ENCODE peak calls at places on chromosomes 3 and 15, in eight cellular contexts. One of them, this sample, is unnamed.

GRCh38 chr3:189638276-189639031 is 7.3 kb downstream of the TP63 start:
- DNase-seq in HCT116: no peak
- DNase-seq in activated CD8-positive, alpha-beta memory T cell treated with anti-CD3 and anti-CD28 coated beads, Interleukin-2, amount 10 ng/mL, durations not matched to agents 7 days and 5 days: no peak
- DNase-seq in NCI-H2029: no peak
- DNase-seq in tibial nerve: no peak
- DNase-seq in CD4-positive, alpha-beta T cell: no peak
- DNase-seq in SHP77: no peak
- DNase-seq in endothelial cell: no peak
- DNase-seq in this sample: no peak

GRCh38 chr3:142211034-142211433 is 14.4 kb downstream of the GK5 start:
- DNase-seq in HCT116: no peak
- DNase-seq in activated CD8-positive, alpha-beta memory T cell treated with anti-CD3 and anti-CD28 coated beads, Interleukin-2, amount 10 ng/mL, durations not matched to agents 7 days and 5 days: no peak
- DNase-seq in NCI-H2029: no peak
- DNase-seq in tibial nerve: no peak
- DNase-seq in CD4-positive, alpha-beta T cell: no peak
- DNase-seq in SHP77: no peak
- DNase-seq in endothelial cell: peak
- DNase-seq in this sample: peak

GRCh38 chr3:114221165-114221880 is 16.1 kb downstream of the ZNF80 start:
- DNase-seq in HCT116: no peak
- DNase-seq in activated CD8-positive, alpha-beta memory T cell treated with anti-CD3 and anti-CD28 coated beads, Interleukin-2, amount 10 ng/mL, durations not matched to agents 7 days and 5 days: peak
- DNase-seq in NCI-H2029: no peak
- DNase-seq in tibial nerve: no peak
- DNase-seq in CD4-positive, alpha-beta T cell: peak
- DNase-seq in SHP77: no peak
- DNase-seq in endothelial cell: no peak
- DNase-seq in this sample: no peak

GRCh38 chr15:97903560-97904195 is 56.8 kb upstream of the ARRDC4 start:
- DNase-seq in HCT116: no peak
- DNase-seq in activated CD8-positive, alpha-beta memory T cell treated with anti-CD3 and anti-CD28 coated beads, Interleukin-2, amount 10 ng/mL, durations not matched to agents 7 days and 5 days: no peak
- DNase-seq in NCI-H2029: no peak
- DNase-seq in tibial nerve: no peak
- DNase-seq in CD4-positive, alpha-beta T cell: no peak
- DNase-seq in SHP77: no peak
- DNase-seq in endothelial cell: no peak
- DNase-seq in this sample: no peak

GRCh38 chr3:126197854-126198584 is 17.6 kb upstream of the ALDH1L1 start:
- DNase-seq in HCT116: peak
- DNase-seq in activated CD8-positive, alpha-beta memory T cell treated with anti-CD3 and anti-CD28 coated beads, Interleukin-2, amount 10 ng/mL, durations not matched to agents 7 days and 5 days: peak
- DNase-seq in NCI-H2029: peak
- DNase-seq in tibial nerve: peak
- DNase-seq in CD4-positive, alpha-beta T cell: peak
- DNase-seq in SHP77: peak
- DNase-seq in endothelial cell: peak
- DNase-seq in this sample: peak

GRCh38 chr3:111831840-111832239 is 27.2 kb upstream of the PHLDB2 start:
- DNase-seq in HCT116: no peak
- DNase-seq in activated CD8-positive, alpha-beta memory T cell treated with anti-CD3 and anti-CD28 coated beads, Interleukin-2, amount 10 ng/mL, durations not matched to agents 7 days and 5 days: peak
- DNase-seq in NCI-H2029: no peak
- DNase-seq in tibial nerve: no peak
- DNase-seq in CD4-positive, alpha-beta T cell: no peak
- DNase-seq in SHP77: no peak
- DNase-seq in endothelial cell: no peak
- DNase-seq in this sample: no peak

GRCh38 chr3:112675349-112675748 is 34.4 kb upstream of the CCDC80 start:
- DNase-seq in HCT116: no peak
- DNase-seq in activated CD8-positive, alpha-beta memory T cell treated with anti-CD3 and anti-CD28 coated beads, Interleukin-2, amount 10 ng/mL, durations not matched to agents 7 days and 5 days: no peak
- DNase-seq in NCI-H2029: no peak
- DNase-seq in tibial nerve: peak
- DNase-seq in CD4-positive, alpha-beta T cell: no peak
- DNase-seq in SHP77: no peak
- DNase-seq in endothelial cell: no peak
- DNase-seq in this sample: no peak

GRCh38 chr3:170709046-170709445 is 123.2 kb upstream of the SLC7A14 start:
- DNase-seq in HCT116: no peak
- DNase-seq in activated CD8-positive, alpha-beta memory T cell treated with anti-CD3 and anti-CD28 coated beads, Interleukin-2, amount 10 ng/mL, durations not matched to agents 7 days and 5 days: no peak
- DNase-seq in NCI-H2029: no peak
- DNase-seq in tibial nerve: no peak
- DNase-seq in CD4-positive, alpha-beta T cell: no peak
- DNase-seq in SHP77: no peak
- DNase-seq in endothelial cell: no peak
- DNase-seq in this sample: no peak

GRCh38 chr3:32303051-32303786 is 64.7 kb downstream of the CMTM8 start:
- DNase-seq in HCT116: no peak
- DNase-seq in activated CD8-positive, alpha-beta memory T cell treated with anti-CD3 and anti-CD28 coated beads, Interleukin-2, amount 10 ng/mL, durations not matched to agents 7 days and 5 days: no peak
- DNase-seq in NCI-H2029: no peak
- DNase-seq in tibial nerve: no peak
- DNase-seq in CD4-positive, alpha-beta T cell: no peak
- DNase-seq in SHP77: no peak
- DNase-seq in endothelial cell: no peak
- DNase-seq in this sample: no peak

GRCh38 chr3:77489216-77489615 is 449.3 kb downstream of the ROBO2 start:
- DNase-seq in HCT116: no peak
- DNase-seq in activated CD8-positive, alpha-beta memory T cell treated with anti-CD3 and anti-CD28 coated beads, Interleukin-2, amount 10 ng/mL, durations not matched to agents 7 days and 5 days: no peak
- DNase-seq in NCI-H2029: no peak
- DNase-seq in tibial nerve: no peak
- DNase-seq in CD4-positive, alpha-beta T cell: no peak
- DNase-seq in SHP77: no peak
- DNase-seq in endothelial cell: no peak
- DNase-seq in this sample: no peak

GRCh38 chr15:53414167-53414566 is 345.3 kb downstream of the WDR72 start:
- DNase-seq in HCT116: no peak
- DNase-seq in activated CD8-positive, alpha-beta memory T cell treated with anti-CD3 and anti-CD28 coated beads, Interleukin-2, amount 10 ng/mL, durations not matched to agents 7 days and 5 days: no peak
- DNase-seq in NCI-H2029: no peak
- DNase-seq in tibial nerve: no peak
- DNase-seq in CD4-positive, alpha-beta T cell: no peak
- DNase-seq in SHP77: no peak
- DNase-seq in endothelial cell: no peak
- DNase-seq in this sample: no peak

GRCh38 chr15:97653896-97654295 is 306.6 kb upstream of the ARRDC4 start:
- DNase-seq in HCT116: no peak
- DNase-seq in activated CD8-positive, alpha-beta memory T cell treated with anti-CD3 and anti-CD28 coated beads, Interleukin-2, amount 10 ng/mL, durations not matched to agents 7 days and 5 days: no peak
- DNase-seq in NCI-H2029: no peak
- DNase-seq in tibial nerve: no peak
- DNase-seq in CD4-positive, alpha-beta T cell: no peak
- DNase-seq in SHP77: no peak
- DNase-seq in endothelial cell: no peak
- DNase-seq in this sample: no peak

GRCh38 chr15:36428102-36428845 is 151.2 kb upstream of the CDIN1 start:
- DNase-seq in HCT116: peak
- DNase-seq in activated CD8-positive, alpha-beta memory T cell treated with anti-CD3 and anti-CD28 coated beads, Interleukin-2, amount 10 ng/mL, durations not matched to agents 7 days and 5 days: no peak
- DNase-seq in NCI-H2029: no peak
- DNase-seq in tibial nerve: no peak
- DNase-seq in CD4-positive, alpha-beta T cell: no peak
- DNase-seq in SHP77: no peak
- DNase-seq in endothelial cell: no peak
- DNase-seq in this sample: no peak

GRCh38 chr3:158018462-158018861 is 87.8 kb downstream of the SHOX2 start:
- DNase-seq in HCT116: no peak
- DNase-seq in activated CD8-positive, alpha-beta memory T cell treated with anti-CD3 and anti-CD28 coated beads, Interleukin-2, amount 10 ng/mL, durations not matched to agents 7 days and 5 days: no peak
- DNase-seq in NCI-H2029: no peak
- DNase-seq in tibial nerve: no peak
- DNase-seq in CD4-positive, alpha-beta T cell: no peak
- DNase-seq in SHP77: no peak
- DNase-seq in endothelial cell: no peak
- DNase-seq in this sample: no peak

GRCh38 chr3:135213213-135213612 is 418.2 kb downstream of the EPHB1 start:
- DNase-seq in HCT116: no peak
- DNase-seq in activated CD8-positive, alpha-beta memory T cell treated with anti-CD3 and anti-CD28 coated beads, Interleukin-2, amount 10 ng/mL, durations not matched to agents 7 days and 5 days: no peak
- DNase-seq in NCI-H2029: no peak
- DNase-seq in tibial nerve: no peak
- DNase-seq in CD4-positive, alpha-beta T cell: no peak
- DNase-seq in SHP77: no peak
- DNase-seq in endothelial cell: no peak
- DNase-seq in this sample: no peak

GRCh38 chr3:144324061-144324460 is 352.4 kb downstream of the DIPK2A start:
- DNase-seq in HCT116: no peak
- DNase-seq in activated CD8-positive, alpha-beta memory T cell treated with anti-CD3 and anti-CD28 coated beads, Interleukin-2, amount 10 ng/mL, durations not matched to agents 7 days and 5 days: no peak
- DNase-seq in NCI-H2029: no peak
- DNase-seq in tibial nerve: no peak
- DNase-seq in CD4-positive, alpha-beta T cell: no peak
- DNase-seq in SHP77: no peak
- DNase-seq in endothelial cell: no peak
- DNase-seq in this sample: no peak

GRCh38 chr3:159787794-159788205 is 200.8 kb upstream of the IL12A start:
- DNase-seq in HCT116: no peak
- DNase-seq in activated CD8-positive, alpha-beta memory T cell treated with anti-CD3 and anti-CD28 coated beads, Interleukin-2, amount 10 ng/mL, durations not matched to agents 7 days and 5 days: no peak
- DNase-seq in NCI-H2029: no peak
- DNase-seq in tibial nerve: no peak
- DNase-seq in CD4-positive, alpha-beta T cell: no peak
- DNase-seq in SHP77: no peak
- DNase-seq in endothelial cell: no peak
- DNase-seq in this sample: no peak

GRCh38 chr3:192130534-192131132 is 596.7 kb downstream of the FGF12 start:
- DNase-seq in HCT116: peak
- DNase-seq in activated CD8-positive, alpha-beta memory T cell treated with anti-CD3 and anti-CD28 coated beads, Interleukin-2, amount 10 ng/mL, durations not matched to agents 7 days and 5 days: peak
- DNase-seq in NCI-H2029: peak
- DNase-seq in tibial nerve: no peak
- DNase-seq in CD4-positive, alpha-beta T cell: no peak
- DNase-seq in SHP77: peak
- DNase-seq in endothelial cell: peak
- DNase-seq in this sample: peak

GRCh38 chr15:58522865-58523264 is 91.1 kb downstream of the LIPC start:
- DNase-seq in HCT116: no peak
- DNase-seq in activated CD8-positive, alpha-beta memory T cell treated with anti-CD3 and anti-CD28 coated beads, Interleukin-2, amount 10 ng/mL, durations not matched to agents 7 days and 5 days: no peak
- DNase-seq in NCI-H2029: no peak
- DNase-seq in tibial nerve: no peak
- DNase-seq in CD4-positive, alpha-beta T cell: no peak
- DNase-seq in SHP77: no peak
- DNase-seq in endothelial cell: no peak
- DNase-seq in this sample: no peak

GRCh38 chr15:25680659-25680970 is 182.5 kb downstream of the ATP10A start:
- DNase-seq in HCT116: no peak
- DNase-seq in activated CD8-positive, alpha-beta memory T cell treated with anti-CD3 and anti-CD28 coated beads, Interleukin-2, amount 10 ng/mL, durations not matched to agents 7 days and 5 days: no peak
- DNase-seq in NCI-H2029: no peak
- DNase-seq in tibial nerve: no peak
- DNase-seq in CD4-positive, alpha-beta T cell: no peak
- DNase-seq in SHP77: no peak
- DNase-seq in endothelial cell: no peak
- DNase-seq in this sample: no peak

GRCh38 chr3:158842946-158843345 is 41.1 kb downstream of the MFSD1 start:
- DNase-seq in HCT116: no peak
- DNase-seq in activated CD8-positive, alpha-beta memory T cell treated with anti-CD3 and anti-CD28 coated beads, Interleukin-2, amount 10 ng/mL, durations not matched to agents 7 days and 5 days: no peak
- DNase-seq in NCI-H2029: no peak
- DNase-seq in tibial nerve: no peak
- DNase-seq in CD4-positive, alpha-beta T cell: no peak
- DNase-seq in SHP77: no peak
- DNase-seq in endothelial cell: no peak
- DNase-seq in this sample: no peak

GRCh38 chr3:87993566-87993965 is 65.2 kb downstream of the CGGBP1 start:
- DNase-seq in HCT116: no peak
- DNase-seq in activated CD8-positive, alpha-beta memory T cell treated with anti-CD3 and anti-CD28 coated beads, Interleukin-2, amount 10 ng/mL, durations not matched to agents 7 days and 5 days: no peak
- DNase-seq in NCI-H2029: no peak
- DNase-seq in tibial nerve: no peak
- DNase-seq in CD4-positive, alpha-beta T cell: no peak
- DNase-seq in SHP77: no peak
- DNase-seq in endothelial cell: no peak
- DNase-seq in this sample: no peak

GRCh38 chr3:41881233-41881821 is 80.6 kb downstream of the ULK4 start:
- DNase-seq in HCT116: no peak
- DNase-seq in activated CD8-positive, alpha-beta memory T cell treated with anti-CD3 and anti-CD28 coated beads, Interleukin-2, amount 10 ng/mL, durations not matched to agents 7 days and 5 days: no peak
- DNase-seq in NCI-H2029: peak
- DNase-seq in tibial nerve: no peak
- DNase-seq in CD4-positive, alpha-beta T cell: no peak
- DNase-seq in SHP77: peak
- DNase-seq in endothelial cell: peak
- DNase-seq in this sample: no peak

GRCh38 chr15:62068071-62068786 is 1.5 kb downstream of the C2CD4A start:
- DNase-seq in HCT116: no peak
- DNase-seq in activated CD8-positive, alpha-beta memory T cell treated with anti-CD3 and anti-CD28 coated beads, Interleukin-2, amount 10 ng/mL, durations not matched to agents 7 days and 5 days: no peak
- DNase-seq in NCI-H2029: no peak
- DNase-seq in tibial nerve: no peak
- DNase-seq in CD4-positive, alpha-beta T cell: peak
- DNase-seq in SHP77: no peak
- DNase-seq in endothelial cell: peak
- DNase-seq in this sample: peak

GRCh38 chr3:153160451-153161137 is 1.4 kb upstream of the RAP2B start:
- DNase-seq in HCT116: peak
- DNase-seq in activated CD8-positive, alpha-beta memory T cell treated with anti-CD3 and anti-CD28 coated beads, Interleukin-2, amount 10 ng/mL, durations not matched to agents 7 days and 5 days: peak
- DNase-seq in NCI-H2029: no peak
- DNase-seq in tibial nerve: peak
- DNase-seq in CD4-positive, alpha-beta T cell: peak
- DNase-seq in SHP77: no peak
- DNase-seq in endothelial cell: peak
- DNase-seq in this sample: peak

GRCh38 chr3:149958171-149958796 is 12.4 kb downstream of the PFN2 start:
- DNase-seq in HCT116: no peak
- DNase-seq in activated CD8-positive, alpha-beta memory T cell treated with anti-CD3 and anti-CD28 coated beads, Interleukin-2, amount 10 ng/mL, durations not matched to agents 7 days and 5 days: no peak
- DNase-seq in NCI-H2029: no peak
- DNase-seq in tibial nerve: no peak
- DNase-seq in CD4-positive, alpha-beta T cell: no peak
- DNase-seq in SHP77: no peak
- DNase-seq in endothelial cell: no peak
- DNase-seq in this sample: no peak

GRCh38 chr3:18423401-18424212 is 1.5 kb downstream of the SATB1 start:
- DNase-seq in HCT116: peak
- DNase-seq in activated CD8-positive, alpha-beta memory T cell treated with anti-CD3 and anti-CD28 coated beads, Interleukin-2, amount 10 ng/mL, durations not matched to agents 7 days and 5 days: peak
- DNase-seq in NCI-H2029: no peak
- DNase-seq in tibial nerve: peak
- DNase-seq in CD4-positive, alpha-beta T cell: peak
- DNase-seq in SHP77: peak
- DNase-seq in endothelial cell: peak
- DNase-seq in this sample: peak

GRCh38 chr3:48617559-48617958 is 4.0 kb downstream of the TMEM89 start:
- DNase-seq in HCT116: no peak
- DNase-seq in activated CD8-positive, alpha-beta memory T cell treated with anti-CD3 and anti-CD28 coated beads, Interleukin-2, amount 10 ng/mL, durations not matched to agents 7 days and 5 days: no peak
- DNase-seq in NCI-H2029: no peak
- DNase-seq in tibial nerve: no peak
- DNase-seq in CD4-positive, alpha-beta T cell: no peak
- DNase-seq in SHP77: no peak
- DNase-seq in endothelial cell: no peak
- DNase-seq in this sample: no peak

GRCh38 chr3:10995871-10996270 is 3.3 kb downstream of the SLC6A1 start:
- DNase-seq in HCT116: no peak
- DNase-seq in activated CD8-positive, alpha-beta memory T cell treated with anti-CD3 and anti-CD28 coated beads, Interleukin-2, amount 10 ng/mL, durations not matched to agents 7 days and 5 days: no peak
- DNase-seq in NCI-H2029: no peak
- DNase-seq in tibial nerve: no peak
- DNase-seq in CD4-positive, alpha-beta T cell: no peak
- DNase-seq in SHP77: no peak
- DNase-seq in endothelial cell: no peak
- DNase-seq in this sample: no peak

GRCh38 chr3:42139740-42140453 is 48.7 kb downstream of the TRAK1 start:
- DNase-seq in HCT116: no peak
- DNase-seq in activated CD8-positive, alpha-beta memory T cell treated with anti-CD3 and anti-CD28 coated beads, Interleukin-2, amount 10 ng/mL, durations not matched to agents 7 days and 5 days: no peak
- DNase-seq in NCI-H2029: no peak
- DNase-seq in tibial nerve: no peak
- DNase-seq in CD4-positive, alpha-beta T cell: no peak
- DNase-seq in SHP77: no peak
- DNase-seq in endothelial cell: no peak
- DNase-seq in this sample: no peak

GRCh38 chr3:182135056-182135455 is 423.3 kb downstream of the SOX2 start:
- DNase-seq in HCT116: no peak
- DNase-seq in activated CD8-positive, alpha-beta memory T cell treated with anti-CD3 and anti-CD28 coated beads, Interleukin-2, amount 10 ng/mL, durations not matched to agents 7 days and 5 days: no peak
- DNase-seq in NCI-H2029: no peak
- DNase-seq in tibial nerve: no peak
- DNase-seq in CD4-positive, alpha-beta T cell: no peak
- DNase-seq in SHP77: no peak
- DNase-seq in endothelial cell: no peak
- DNase-seq in this sample: no peak

GRCh38 chr3:57063027-57063426 is 2.6 kb downstream of the SPATA12 start:
- DNase-seq in HCT116: no peak
- DNase-seq in activated CD8-positive, alpha-beta memory T cell treated with anti-CD3 and anti-CD28 coated beads, Interleukin-2, amount 10 ng/mL, durations not matched to agents 7 days and 5 days: no peak
- DNase-seq in NCI-H2029: no peak
- DNase-seq in tibial nerve: no peak
- DNase-seq in CD4-positive, alpha-beta T cell: no peak
- DNase-seq in SHP77: no peak
- DNase-seq in endothelial cell: no peak
- DNase-seq in this sample: no peak

GRCh38 chr15:99558084-99558483 is 7.7 kb upstream of the MEF2A start:
- DNase-seq in HCT116: no peak
- DNase-seq in activated CD8-positive, alpha-beta memory T cell treated with anti-CD3 and anti-CD28 coated beads, Interleukin-2, amount 10 ng/mL, durations not matched to agents 7 days and 5 days: no peak
- DNase-seq in NCI-H2029: no peak
- DNase-seq in tibial nerve: no peak
- DNase-seq in CD4-positive, alpha-beta T cell: no peak
- DNase-seq in SHP77: no peak
- DNase-seq in endothelial cell: no peak
- DNase-seq in this sample: no peak

GRCh38 chr3:171356251-171356650 is 104.0 kb downstream of the TNIK start:
- DNase-seq in HCT116: no peak
- DNase-seq in activated CD8-positive, alpha-beta memory T cell treated with anti-CD3 and anti-CD28 coated beads, Interleukin-2, amount 10 ng/mL, durations not matched to agents 7 days and 5 days: no peak
- DNase-seq in NCI-H2029: no peak
- DNase-seq in tibial nerve: no peak
- DNase-seq in CD4-positive, alpha-beta T cell: no peak
- DNase-seq in SHP77: no peak
- DNase-seq in endothelial cell: no peak
- DNase-seq in this sample: no peak